ENCODE peak calls at places on chromosomes 5 and 9, in nine cellular contexts. C, G, W, Q, X, J, U, H and K are unnamed samples.

GRCh38 chr5:41510176-41510831 is at the start of gene PLCXD3:
- DNase-seq in C (no peak), G (peak; percentile 76), W (peak; percentile 76), Q (peak; percentile 19), X (peak; percentile 58), J (no peak), U (no peak), H (no peak), K (peak; percentile 18)

GRCh38 chr5:135112008-135112670 is 78.1 kb upstream of the PITX1 start:
- DNase-seq in C (no peak), G (no peak), W (no peak), Q (peak; percentile 44), X (no peak), J (no peak), U (no peak), H (no peak), K (no peak)

GRCh38 chr5:14365831-14366435 is 215.7 kb upstream of the OTULINL start:
- DNase-seq in C (no peak), G (no peak), W (no peak), Q (no peak), X (no peak), J (no peak), U (no peak), H (no peak), K (no peak)

GRCh38 chr9:36789886-36790285 is 217.2 kb downstream of the MELK start:
- DNase-seq in C (no peak), G (no peak), W (no peak), Q (no peak), X (no peak), J (no peak), U (no peak), H (no peak), K (no peak)

GRCh38 chr5:72204946-72205345 is 97.7 kb downstream of the MAP1B start:
- DNase-seq in C (no peak), G (no peak), W (no peak), Q (no peak), X (no peak), J (no peak), U (no peak), H (no peak), K (no peak)

GRCh38 chr9:18890372-18890771 is 142.6 kb downstream of the SAXO1 start:
- DNase-seq in C (no peak), G (no peak), W (no peak), Q (peak; percentile 44), X (no peak), J (peak; percentile 62), U (no peak), H (no peak), K (no peak)

GRCh38 chr5:73370620-73371583 is 77.7 kb downstream of the FOXD1 start:
- DNase-seq in C (no peak), G (no peak), W (no peak), Q (peak; percentile 97), X (no peak), J (peak; percentile 89), U (no peak), H (no peak), K (no peak)

GRCh38 chr9:89999176-89999533 is 394.3 kb downstream of the GADD45G start:
- DNase-seq in C (no peak), G (peak; percentile 53), W (no peak), Q (peak; percentile 72), X (no peak), J (no peak), U (no peak), H (no peak), K (no peak)

GRCh38 chr5:148653840-148654781 is at the start of gene HTR4:
- DNase-seq in C (no peak), G (no peak), W (no peak), Q (no peak), X (no peak), J (no peak), U (no peak), H (no peak), K (no peak)

GRCh38 chr5:74017112-74017511 is 391.1 kb downstream of the ARHGEF28 start:
- DNase-seq in C (no peak), G (no peak), W (no peak), Q (peak; percentile 92), X (no peak), J (no peak), U (no peak), H (no peak), K (no peak)

GRCh38 chr9:98357921-98358535 is 102.6 kb upstream of the TBC1D2 start:
- DNase-seq in C (no peak), G (no peak), W (no peak), Q (no peak), X (no peak), J (peak; percentile 48), U (no peak), H (no peak), K (no peak)

GRCh38 chr9:113220467-113221002 is 542 bp downstream of the FKBP15 start:
- DNase-seq in C (no peak), G (no peak), W (no peak), Q (peak; percentile 20), X (no peak), J (no peak), U (no peak), H (no peak), K (no peak)

GRCh38 chr5:180251141-180251540 is 40.7 kb downstream of the MAPK9 start:
- DNase-seq in C (no peak), G (no peak), W (no peak), Q (no peak), X (no peak), J (no peak), U (no peak), H (no peak), K (no peak)